ENCODE peak calls at places on chromosomes 2 and 18, in four cellular contexts. E is WTC11, D is HepG2, J is GM12878. Y is an unnamed sample.

GRCh38 chr18:9434240-9434701 is 41.0 kb upstream of the RALBP1 start:
- DNase-seq in D (no peak), E (peak; percentile 24), J (no peak), Y (no peak)

GRCh38 chr2:98556634-98557033 is 51.7 kb downstream of the COA5 start:
- DNase-seq in E (no peak), J (no peak), D (no peak), Y (no peak)

GRCh38 chr2:42249887-42250286 is 80.7 kb downstream of the EML4 start:
- DNase-seq in D (no peak), J (no peak), E (no peak), Y (no peak)

GRCh38 chr2:230599854-230600253 is 112.8 kb upstream of the CAB39 start:
- DNase-seq in D (no peak), J (no peak), E (no peak), Y (no peak)

GRCh38 chr2:3489449-3490115 is 29.7 kb downstream of the ADI1 start:
- DNase-seq in E (no peak), J (no peak), D (no peak), Y (no peak)

GRCh38 chr2:127576433-127577207 is 41.1 kb downstream of the MYO7B start:
- DNase-seq in D (no peak), J (no peak), E (no peak), Y (no peak)

GRCh38 chr2:152635635-152636298 is 81.5 kb downstream of the PRPF40A start:
- DNase-seq in E (peak; percentile 78), D (peak; percentile 76), J (no peak), Y (peak; percentile 73)

GRCh38 chr2:199404841-199405240 is 52.9 kb downstream of the SATB2 start:
- DNase-seq in J (no peak), E (no peak), D (no peak), Y (no peak)

GRCh38 chr2:152861349-152861942 is 143.0 kb downstream of the ARL6IP6 start:
- DNase-seq in E (peak; percentile 60), D (peak; percentile 43), J (no peak), Y (peak; percentile 63)

GRCh38 chr18:79826966-79827365 is 29.2 kb downstream of the KCNG2 start:
- DNase-seq in J (no peak), E (peak; percentile 55), D (no peak), Y (no peak)

GRCh38 chr2:221572180-221572820 is at the start of gene EPHA4:
- DNase-seq in J (no peak), E (peak; percentile 81), D (no peak), Y (peak; percentile 70)

GRCh38 chr2:237702439-237703397 is 75.3 kb downstream of the LRRFIP1 start:
- DNase-seq in E (peak; percentile 58), J (no peak), D (no peak), Y (peak; percentile 69)

GRCh38 chr2:105455488-105455991 is 56.7 kb upstream of the FHL2 start:
- DNase-seq in J (no peak), E (no peak), D (peak; percentile 70), Y (peak; percentile 35)

GRCh38 chr2:69545477-69545932 is 98.0 kb downstream of the AAK1 start:
- DNase-seq in D (no peak), E (no peak), J (peak; percentile 59), Y (no peak)

GRCh38 chr2:154623819-154624218 is 74.7 kb upstream of the KCNJ3 start:
- DNase-seq in D (peak; percentile 42), E (peak; percentile 45), J (no peak), Y (no peak)

GRCh38 chr2:150271952-150272351 is 215.5 kb downstream of the RND3 start:
- DNase-seq in E (no peak), J (no peak), D (no peak), Y (no peak)

GRCh38 chr2:177313162-177313781 is 48.7 kb upstream of the NFE2L2 start:
- DNase-seq in E (no peak), D (no peak), J (no peak), Y (no peak)

DNA sequence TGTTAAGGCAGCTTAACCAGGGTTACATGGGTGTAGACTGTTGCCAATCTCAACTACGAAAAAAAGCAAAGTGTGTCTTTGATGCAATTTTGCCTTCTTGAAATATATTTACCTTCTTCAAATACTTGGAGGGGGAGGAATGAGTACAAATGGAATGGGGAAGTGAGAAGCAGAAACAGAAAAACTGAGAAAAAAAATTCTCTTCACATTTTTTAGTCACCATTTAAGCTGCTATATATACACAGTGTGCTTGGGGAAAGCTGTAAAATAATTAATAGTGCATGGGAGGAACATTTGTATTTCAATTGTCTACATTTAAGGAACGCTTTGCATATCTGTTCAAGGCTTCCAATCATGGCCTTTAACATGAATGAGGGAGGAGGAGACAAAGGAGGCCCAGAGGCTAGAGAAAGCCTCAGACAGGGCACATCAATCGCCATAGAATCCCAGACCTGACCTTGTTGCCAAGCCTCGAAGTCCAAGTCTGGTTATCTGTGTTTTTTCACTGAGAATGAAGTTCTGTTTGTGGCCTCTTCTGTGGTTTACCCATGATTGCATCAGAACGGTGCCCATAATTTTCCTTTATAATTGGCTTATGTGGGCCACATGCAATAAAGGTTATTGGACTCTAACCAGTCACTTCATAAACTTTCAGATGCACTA is 158.6 kb downstream of the PIK3C3 start:
- DNase-seq in D (peak; percentile 64), J (no peak), E (no peak), Y (no peak)
- TF ChIP-seq NR2C2 in D (peak; percentile 31), J (no peak), E (no peak), Y (no peak)

DNA sequence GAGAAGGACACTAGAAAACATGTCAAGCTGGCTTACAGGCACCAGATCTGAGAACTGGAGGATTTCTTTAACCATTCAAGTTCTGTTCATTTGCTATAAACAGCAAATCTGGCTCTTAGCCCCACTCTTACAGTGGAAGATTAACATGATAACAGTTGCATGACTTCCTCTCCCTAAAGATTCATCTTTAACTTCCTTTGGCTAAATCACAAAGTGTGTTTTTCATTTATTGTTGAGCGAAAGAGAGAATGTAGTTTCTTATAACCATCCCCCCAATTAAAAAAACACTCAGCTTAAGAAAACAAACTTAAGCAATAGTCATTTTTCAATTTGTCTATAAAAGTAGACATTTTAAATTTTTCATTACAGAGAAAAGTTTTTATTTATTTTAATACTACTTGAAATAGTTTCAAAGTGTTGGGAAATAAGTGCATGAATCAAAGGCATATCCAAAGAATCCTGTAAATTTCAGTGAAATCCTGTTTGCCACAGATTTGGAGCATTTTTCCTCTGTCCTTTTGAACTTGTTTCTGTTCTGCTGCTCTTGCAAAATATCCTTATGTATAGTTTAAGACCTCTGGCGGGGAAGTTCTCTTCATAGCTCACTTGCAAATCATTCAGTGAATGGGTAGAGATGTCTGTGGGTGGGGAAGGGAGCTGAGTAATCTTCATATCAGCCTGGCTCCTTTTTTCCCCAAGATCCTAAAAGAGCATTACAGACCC is 241.0 kb upstream of the RBBP8 start:
- DNase-seq in E (no peak), D (no peak), J (no peak), Y (no peak)
- TF ChIP-seq NR2C2 in E (no peak), D (no peak), J (no peak), Y (no peak)

GRCh38 chr2:36541891-36542595 is 55.9 kb downstream of the FEZ2 start:
- DNase-seq in D (no peak), J (no peak), E (no peak), Y (no peak)

GRCh38 chr2:36544638-36545338 is 53.2 kb downstream of the FEZ2 start:
- DNase-seq in D (no peak), E (no peak), J (no peak), Y (no peak)

GRCh38 chr2:36549063-36549662 is 48.8 kb downstream of the FEZ2 start:
- DNase-seq in D (no peak), E (no peak), J (no peak), Y (no peak)

GRCh38 chr2:36547906-36548305 is 50.1 kb downstream of the FEZ2 start:
- DNase-seq in D (no peak), J (no peak), E (no peak), Y (no peak)

GRCh38 chr2:36545871-36546416 is 52.0 kb downstream of the FEZ2 start:
- DNase-seq in E (no peak), J (no peak), D (no peak), Y (no peak)
- TF ChIP-seq NR2C2 in E (no peak), J (no peak), D (no peak), Y (no peak)

GRCh38 chr2:40554665-40555294 is 102.9 kb upstream of the SLC8A1 start:
- DNase-seq in J (peak; percentile 2), D (peak; percentile 56), E (peak; percentile 83), Y (peak; percentile 23)
- TF ChIP-seq NR2C2 in J (no peak), D (no peak), E (no peak), Y (no peak)

GRCh38 chr2:148680462-148680861 is 35.9 kb downstream of the EPC2 start:
- DNase-seq in J (no peak), D (no peak), E (no peak), Y (no peak)
- TF ChIP-seq NR2C2 in J (no peak), D (no peak), E (no peak), Y (no peak)

DNA sequence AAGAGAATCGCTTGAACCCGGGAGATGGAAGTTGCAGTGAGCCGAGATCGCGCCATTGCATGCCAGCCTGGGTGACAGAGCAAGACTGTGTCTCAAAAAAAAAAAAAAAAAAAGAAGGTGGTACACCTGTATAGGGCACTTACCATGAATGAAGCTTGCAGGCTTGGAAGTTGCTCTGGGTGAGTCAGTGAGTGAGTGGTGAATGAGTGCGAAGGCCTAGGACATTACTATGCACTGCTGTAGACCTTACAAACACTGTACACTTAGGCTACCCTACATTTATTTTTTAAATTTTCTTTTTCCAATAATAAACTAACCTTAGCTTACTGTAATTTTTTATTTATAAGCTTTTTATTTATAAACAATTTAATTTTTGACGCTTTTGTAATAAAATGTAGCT is 78.4 kb upstream of the ATG16L1 start:
- DNase-seq in D (no peak), J (no peak), E (no peak), Y (no peak)
- TF ChIP-seq NR2C2 in D (no peak), J (no peak), E (no peak), Y (no peak)

GRCh38 chr2:122755281-122755780 is 999.9 kb downstream of the TSN start:
- DNase-seq in J (no peak), D (no peak), E (no peak), Y (no peak)
- TF ChIP-seq NR2C2 in J (no peak), D (no peak), E (no peak), Y (no peak)

Y was measured in K562.